ENCODE peak calls at places on chromosome 1, in ten cellular contexts. One of them, this sample, is unnamed.

GRCh38 chr1:173222149-173223030 is 15.3 kb upstream of the TNFSF4 start:
- DNase-seq in DMS153: no peak
- DNase-seq in D721Med: no peak
- DNase-seq in endothelial cell: no peak
- DNase-seq in COR-L47: no peak
- DNase-seq in A549: no peak
- DNase-seq in LNCaP clone FGC: no peak
- DNase-seq in hypothalamus: no peak
- DNase-seq in fibroblast of gingiva: no peak
- DNase-seq in brain microvascular endothelial cell: no peak
- DNase-seq in this sample: no peak

GRCh38 chr1:19435851-19436465 is 49.4 kb downstream of the CAPZB start:
- DNase-seq in DMS153: no peak
- DNase-seq in D721Med: no peak
- DNase-seq in endothelial cell: no peak
- DNase-seq in COR-L47: no peak
- DNase-seq in A549: no peak
- DNase-seq in LNCaP clone FGC: no peak
- DNase-seq in hypothalamus: no peak
- DNase-seq in fibroblast of gingiva: peak; percentile 74
- DNase-seq in brain microvascular endothelial cell: peak; percentile 79
- DNase-seq in this sample: no peak

GRCh38 chr1:93995837-93996526 is 86.8 kb upstream of the GCLM start:
- DNase-seq in DMS153: no peak
- DNase-seq in D721Med: no peak
- DNase-seq in endothelial cell: no peak
- DNase-seq in COR-L47: peak; percentile 69
- DNase-seq in A549: no peak
- DNase-seq in LNCaP clone FGC: no peak
- DNase-seq in hypothalamus: no peak
- DNase-seq in fibroblast of gingiva: no peak
- DNase-seq in brain microvascular endothelial cell: no peak
- DNase-seq in this sample: no peak

GRCh38 chr1:155319536-155319935 is 1.2 kb upstream of the RUSC1 start:
- DNase-seq in DMS153: no peak
- DNase-seq in D721Med: no peak
- DNase-seq in endothelial cell: no peak
- DNase-seq in COR-L47: no peak
- DNase-seq in A549: no peak
- DNase-seq in LNCaP clone FGC: no peak
- DNase-seq in hypothalamus: no peak
- DNase-seq in fibroblast of gingiva: no peak
- DNase-seq in brain microvascular endothelial cell: no peak
- DNase-seq in this sample: no peak

GRCh38 chr1:207901041-207901653 is 9.8 kb downstream of the CD34 start:
- DNase-seq in DMS153: no peak
- DNase-seq in D721Med: no peak
- DNase-seq in endothelial cell: no peak
- DNase-seq in COR-L47: no peak
- DNase-seq in A549: no peak
- DNase-seq in LNCaP clone FGC: no peak
- DNase-seq in hypothalamus: no peak
- DNase-seq in fibroblast of gingiva: no peak
- DNase-seq in brain microvascular endothelial cell: no peak
- DNase-seq in this sample: no peak

GRCh38 chr1:233281711-233282581 is 13.6 kb downstream of the PCNX2 start:
- DNase-seq in DMS153: no peak
- DNase-seq in D721Med: no peak
- DNase-seq in endothelial cell: no peak
- DNase-seq in COR-L47: no peak
- DNase-seq in A549: no peak
- DNase-seq in LNCaP clone FGC: no peak
- DNase-seq in hypothalamus: no peak
- DNase-seq in fibroblast of gingiva: peak; percentile 25
- DNase-seq in brain microvascular endothelial cell: peak; percentile 70
- DNase-seq in this sample: no peak

GRCh38 chr1:25871704-25872494 is 3.6 kb downstream of the PAQR7 start:
- DNase-seq in DMS153: no peak
- DNase-seq in D721Med: no peak
- DNase-seq in endothelial cell: no peak
- DNase-seq in COR-L47: no peak
- DNase-seq in A549: no peak
- DNase-seq in LNCaP clone FGC: peak; percentile 90
- DNase-seq in hypothalamus: no peak
- DNase-seq in fibroblast of gingiva: no peak
- DNase-seq in brain microvascular endothelial cell: no peak
- DNase-seq in this sample: no peak

GRCh38 chr1:9671377-9672140 is 20.0 kb downstream of the PIK3CD start:
- DNase-seq in DMS153: no peak
- DNase-seq in D721Med: no peak
- DNase-seq in endothelial cell: no peak
- DNase-seq in COR-L47: no peak
- DNase-seq in A549: peak; percentile 66
- DNase-seq in LNCaP clone FGC: no peak
- DNase-seq in hypothalamus: no peak
- DNase-seq in fibroblast of gingiva: no peak
- DNase-seq in brain microvascular endothelial cell: peak; percentile 45
- DNase-seq in this sample: no peak

GRCh38 chr1:240000634-240001033 is 91.0 kb upstream of the FMN2 start:
- DNase-seq in DMS153: no peak
- DNase-seq in D721Med: no peak
- DNase-seq in endothelial cell: no peak
- DNase-seq in COR-L47: no peak
- DNase-seq in A549: no peak
- DNase-seq in LNCaP clone FGC: no peak
- DNase-seq in hypothalamus: no peak
- DNase-seq in fibroblast of gingiva: peak; percentile 79
- DNase-seq in brain microvascular endothelial cell: peak; percentile 57
- DNase-seq in this sample: no peak